ENCODE peak calls at places on chromosome 5, in four cellular contexts. F is cardiac fibroblast; D is esophagus squamous epithelium; Q is stimulated activated CD4-positive, alpha-beta T cell treated with anti-CD3 and anti-CD28 coated beads, Interleukin-2, amount 100 ng/mL, for 4 hours. O is an unnamed sample.

GRCh38 chr5:71899865-71900342 is 180.8 kb downstream of the CARTPT start:
- DNase-seq in F (no peak), Q (no peak), D (no peak), O (no peak)

GRCh38 chr5:40409600-40409999 is 270.1 kb upstream of the PTGER4 start:
- DNase-seq in F (no peak), Q (no peak), D (no peak), O (peak; percentile 60)

GRCh38 chr5:144577676-144578075 is 407.0 kb downstream of the KCTD16 start:
- DNase-seq in F (no peak), Q (no peak), D (no peak), O (no peak)

GRCh38 chr5:40066616-40067015 is 613.1 kb upstream of the PTGER4 start:
- DNase-seq in D (no peak), F (no peak), Q (no peak), O (no peak)

GRCh38 chr5:4901305-4901751 is 238.8 kb upstream of the ADAMTS16 start:
- DNase-seq in Q (no peak), D (no peak), F (no peak), O (no peak)

GRCh38 chr5:81070561-81070960 is 110.4 kb downstream of the RASGRF2 start:
- DNase-seq in D (no peak), Q (no peak), F (no peak), O (no peak)

GRCh38 chr5:94618029-94618492 is 343 bp downstream of the KIAA0825 start:
- DNase-seq in Q (peak; percentile 0), F (peak; percentile 76), D (no peak), O (peak; percentile 5)

GRCh38 chr5:157670662-157671591 is at the start of gene C5orf52:
- DNase-seq in F (peak; percentile 23), Q (peak; percentile 26), D (no peak), O (no peak)

GRCh38 chr5:125505062-125505461 is 758.6 kb upstream of the ZNF608 start:
- DNase-seq in F (no peak), Q (no peak), D (no peak), O (no peak)

GRCh38 chr5:146052780-146053179 is 52.6 kb downstream of the PLAC8L1 start:
- DNase-seq in Q (no peak), F (no peak), D (no peak), O (no peak)

GRCh38 chr5:90119531-90119940 is 290.0 kb downstream of the CETN3 start:
- DNase-seq in D (no peak), Q (no peak), F (peak; percentile 59), O (no peak)

GRCh38 chr5:150293091-150293941 is 3.7 kb upstream of the CAMK2A start:
- DNase-seq in F (no peak), D (no peak), Q (no peak), O (no peak)

GRCh38 chr5:141515946-141516647 is 27.2 kb downstream of the PCDHGC5 start:
- DNase-seq in Q (no peak), D (no peak), F (no peak), O (no peak)

GRCh38 chr5:128111818-128112448 is 28.4 kb downstream of the SLC12A2 start:
- DNase-seq in Q (no peak), D (no peak), F (peak; percentile 10), O (no peak)

GRCh38 chr5:107337281-107337680 is 333.5 kb downstream of the EFNA5 start:
- DNase-seq in Q (no peak), F (no peak), D (no peak), O (no peak)

GRCh38 chr5:58088941-58089340 is 370.9 kb downstream of the PLK2 start:
- DNase-seq in Q (no peak), D (no peak), F (no peak), O (no peak)

GRCh38 chr5:143279698-143280097 is 123.8 kb downstream of the NR3C1 start:
- DNase-seq in F (no peak), Q (no peak), D (no peak), O (no peak)

GRCh38 chr5:180170810-180171567 is 38.0 kb downstream of the RASGEF1C start:
- DNase-seq in F (no peak), Q (no peak), D (no peak), O (no peak)

GRCh38 chr5:34660444-34660843 is 4.3 kb downstream of the RAI14 start:
- DNase-seq in F (peak; percentile 93), Q (no peak), D (no peak), O (no peak)

GRCh38 chr5:72468606-72469005 is 38.6 kb downstream of the ZNF366 start:
- DNase-seq in D (no peak), Q (no peak), F (peak; percentile 55), O (no peak)

GRCh38 chr5:138745268-138745667 is 8.0 kb upstream of the CTNNA1 start:
- DNase-seq in D (no peak), Q (no peak), F (no peak), O (no peak)

GRCh38 chr5:65190328-65191053 is 291.2 kb downstream of the ADAMTS6 start:
- DNase-seq in D (no peak), Q (no peak), F (peak; percentile 86), O (no peak)

O was measured in SIG-M5.